ENCODE peak calls at places on chromosomes 13 and 19, in five cellular contexts. K is left lung, S is tibial artery, W is heart left ventricle, Z is IMR-90. L is an unnamed sample.

GRCh38 chr19:33408538-33408937 is 35.0 kb downstream of the CEBPG start:
- DNase-seq in K (peak; percentile 22), S (no peak), W (no peak), Z (no peak), L (no peak)

GRCh38 chr19:29715695-29716581 is 877 bp upstream of the C19orf12 start:
- DNase-seq in K (no peak), S (no peak), W (no peak), Z (no peak), L (no peak)

GRCh38 chr13:33908111-33908510 is 90.2 kb downstream of the RFC3 start:
- DNase-seq in K (no peak), S (no peak), W (no peak), Z (no peak), L (no peak)

GRCh38 chr19:19067276-19068072 is 3.7 kb downstream of the SLC25A42 start:
- DNase-seq in K (no peak), S (no peak), W (no peak), Z (no peak), L (no peak)

GRCh38 chr19:4354897-4355296 is 11.5 kb downstream of the MPND start:
- DNase-seq in K (no peak), S (no peak), W (no peak), Z (no peak), L (no peak)

GRCh38 chr19:42111384-42111783 is 20.9 kb downstream of the POU2F2 start:
- DNase-seq in K (no peak), S (no peak), W (no peak), Z (peak; percentile 75), L (no peak)

GRCh38 chr13:108036411-108036810 is 178.9 kb downstream of the LIG4 start:
- DNase-seq in K (no peak), S (no peak), W (no peak), Z (no peak), L (no peak)

GRCh38 chr13:73278186-73278585 is 219.4 kb downstream of the KLF5 start:
- DNase-seq in K (no peak), S (no peak), W (no peak), Z (no peak), L (no peak)

GRCh38 chr13:95243207-95243606 is 58.0 kb downstream of the ABCC4 start:
- DNase-seq in K (no peak), S (no peak), W (no peak), Z (no peak), L (no peak)

GRCh38 chr13:110346661-110347067 is 39.6 kb downstream of the COL4A2 start:
- DNase-seq in K (no peak), S (peak; percentile 64), W (no peak), Z (no peak), L (no peak)

GRCh38 chr19:48509467-48510194 is 2.0 kb downstream of the LMTK3 start:
- DNase-seq in K (no peak), S (no peak), W (no peak), Z (no peak), L (no peak)

GRCh38 chr19:43534811-43535761 is 2.1 kb downstream of the ZNF575 start:
- DNase-seq in K (peak; percentile 85), S (peak; percentile 83), W (peak; percentile 60), Z (peak; percentile 61), L (peak; percentile 76)

GRCh38 chr19:43534305-43534612 is 1.3 kb downstream of the ZNF575 start:
- DNase-seq in K (no peak), S (no peak), W (no peak), Z (no peak), L (no peak)

GRCh38 chr19:43541920-43542650 is 9.1 kb downstream of the ZNF575 start:
- DNase-seq in K (no peak), S (no peak), W (no peak), Z (no peak), L (no peak)

GRCh38 chr19:43540381-43540780 is 7.4 kb downstream of the ZNF575 start:
- DNase-seq in K (no peak), S (no peak), W (no peak), Z (no peak), L (no peak)

GRCh38 chr19:43538922-43539321 is 5.9 kb downstream of the ZNF575 start:
- DNase-seq in K (no peak), S (no peak), W (no peak), Z (no peak), L (no peak)
- H3K36me3 ChIP-seq in K (peaks cover 70% of the 10 kb centered on the region), S (peaks cover 40% of the 10 kb centered on the region), W (no peaks in the 10 kb centered on the region), Z (peaks cover 24% of the 10 kb centered on the region), L (peaks cover 56% of the 10 kb centered on the region)

GRCh38 chr13:79973533-79973963 is 367.4 kb downstream of the SPRY2 start:
- DNase-seq in K (no peak), S (no peak), W (peak; percentile 52), Z (no peak), L (no peak)
- TF ChIP-seq CTCF in K (no peak), S (peak; percentile 32), W (peak; percentile 63), Z (peak; percentile 34), L (peak; percentile 54)

GRCh38 chr13:24459234-24459633 is 53.3 kb downstream of the PARP4 start:
- DNase-seq in K (no peak), S (no peak), W (no peak), Z (peak; percentile 90), L (no peak)
- H3K36me3 ChIP-seq in K (peaks cover 82% of the 10 kb centered on the region), S (peaks cover 59% of the 10 kb centered on the region), W (no peaks in the 10 kb centered on the region), Z (peaks cover 25% of the 10 kb centered on the region), L (peaks cover 78% of the 10 kb centered on the region)

GRCh38 chr13:62212246-62212645 is 796.6 kb upstream of the PCDH20 start:
- DNase-seq in K (peak; percentile 59), S (no peak), W (no peak), Z (no peak), L (peak; percentile 55)
- TF ChIP-seq CTCF in K (no peak), S (no peak), W (no peak), Z (no peak), L (no peak)

DNA sequence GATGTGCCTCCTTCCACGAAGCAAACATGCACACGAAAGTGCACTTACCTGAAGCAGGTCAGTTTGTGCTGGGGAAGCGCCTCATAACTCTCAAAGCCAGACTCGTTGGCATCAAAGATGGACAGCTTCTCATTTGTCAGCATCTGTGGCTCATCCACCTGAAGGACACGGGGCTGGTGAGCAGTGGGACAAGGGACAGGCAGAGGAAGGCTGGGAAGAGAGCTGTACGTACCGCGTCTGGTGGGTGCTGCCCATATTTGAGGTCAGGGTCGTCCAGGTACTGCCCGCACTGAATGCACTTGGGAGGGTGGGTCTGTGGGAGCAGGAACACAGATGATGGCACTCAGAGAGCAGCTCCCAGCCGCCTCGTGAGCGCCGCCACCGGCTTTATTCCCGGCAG is 35.1 kb downstream of the DNMT1 start:
- DNase-seq in K (peak; percentile 62), S (no peak), W (no peak), Z (no peak), L (no peak)
- H3K36me3 ChIP-seq in K (peaks cover 100% of the 10 kb centered on the region), S (peaks cover 69% of the 10 kb centered on the region), W (no peaks in the 10 kb centered on the region), Z (peaks cover 81% of the 10 kb centered on the region), L (peaks cover 90% of the 10 kb centered on the region)

GRCh38 chr13:25677956-25678355 is 306.2 kb downstream of the ATP8A2 start:
- DNase-seq in K (no peak), S (no peak), W (no peak), Z (no peak), L (no peak)
- TF ChIP-seq CTCF in K (no peak), S (no peak), W (no peak), Z (no peak), L (no peak)

GRCh38 chr19:21101511-21102242 is 19.7 kb downstream of the ZNF714 start:
- DNase-seq in K (no peak), S (no peak), W (no peak), Z (peak; percentile 37), L (no peak)
- H3K36me3 ChIP-seq in K (peaks cover 62% of the 10 kb centered on the region), S (no peaks in the 10 kb centered on the region), W (no peaks in the 10 kb centered on the region), Z (peaks cover 2% of the 10 kb centered on the region), L (no peaks in the 10 kb centered on the region)

DNA sequence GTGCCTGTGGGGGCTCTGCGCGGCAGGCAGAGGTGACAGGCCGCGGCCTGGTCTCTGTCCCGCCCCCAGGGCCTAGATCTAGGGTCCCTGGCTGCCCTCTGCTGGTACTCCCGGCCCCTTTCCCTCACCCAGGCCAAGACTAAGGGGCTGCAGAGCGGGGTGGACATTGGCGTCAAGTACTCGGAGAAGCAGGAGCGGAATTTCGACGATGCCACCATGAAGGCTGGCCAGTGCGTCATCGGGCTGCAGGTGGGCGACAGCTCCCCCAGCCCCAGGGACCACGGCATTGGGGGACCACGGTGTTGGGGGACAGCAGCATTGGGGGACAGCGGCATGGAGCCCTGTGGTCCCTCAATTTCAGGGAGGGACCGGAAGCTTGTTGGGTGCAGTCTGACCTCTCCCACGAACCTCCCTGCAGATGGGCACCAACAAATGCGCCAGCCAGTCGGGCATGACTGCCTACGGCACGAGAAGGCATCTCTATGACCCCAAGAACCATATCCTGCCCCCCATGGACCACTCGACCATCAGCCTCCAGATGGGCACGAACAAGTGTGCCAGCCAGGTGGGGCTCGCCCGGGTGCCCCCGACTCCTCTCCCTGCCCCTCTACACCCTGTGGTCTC is 3.8 kb upstream of the ABCA7 start:
- DNase-seq in K (peak; percentile 68), S (no peak), W (no peak), Z (no peak), L (no peak)
- TF ChIP-seq CTCF in K (no peak), S (no peak), W (no peak), Z (peak; percentile 12), L (no peak)

GRCh38 chr13:28337196-28338045 is 157.5 kb downstream of the FLT1 start:
- DNase-seq in K (no peak), S (no peak), W (no peak), Z (peak; percentile 89), L (no peak)
- H3K36me3 ChIP-seq in K (no peaks in the 10 kb centered on the region), S (no peaks in the 10 kb centered on the region), W (no peaks in the 10 kb centered on the region), Z (no peaks in the 10 kb centered on the region), L (no peaks in the 10 kb centered on the region)

L was measured in upper lobe of right lung.